ENCODE peak calls at places on chromosomes 12 and 14, in five cellular contexts. One of them, this sample, is unnamed.

GRCh38 chr12:47954467-47955045 is 8.8 kb upstream of the TMEM106C start:
- DNase-seq in GM13976: no peak
- DNase-seq in NCI-H1105 treated with DMSO at 0.1 percent for 48 hours: no peak
- DNase-seq in activated CD4-positive, alpha-beta T cell treated with anti-CD3 and anti-CD28 coated beads, Interleukin-2, amount 50 U/mL, for 1 hour: no peak
- DNase-seq in neuronal stem cell: no peak
- DNase-seq in this sample: no peak

GRCh38 chr14:100530270-100531072 is 56.7 kb downstream of the BEGAIN start:
- DNase-seq in GM13976: no peak
- DNase-seq in activated CD4-positive, alpha-beta T cell treated with anti-CD3 and anti-CD28 coated beads, Interleukin-2, amount 50 U/mL, for 1 hour: no peak
- DNase-seq in NCI-H1105 treated with DMSO at 0.1 percent for 48 hours: no peak
- DNase-seq in neuronal stem cell: no peak
- DNase-seq in this sample: peak

GRCh38 chr14:95465358-95465757 is 51.1 kb downstream of the SYNE3 start:
- DNase-seq in activated CD4-positive, alpha-beta T cell treated with anti-CD3 and anti-CD28 coated beads, Interleukin-2, amount 50 U/mL, for 1 hour: no peak
- DNase-seq in NCI-H1105 treated with DMSO at 0.1 percent for 48 hours: no peak
- DNase-seq in neuronal stem cell: no peak
- DNase-seq in GM13976: no peak
- DNase-seq in this sample: no peak

GRCh38 chr14:104189629-104190335 is 51.4 kb downstream of the KIF26A start:
- DNase-seq in activated CD4-positive, alpha-beta T cell treated with anti-CD3 and anti-CD28 coated beads, Interleukin-2, amount 50 U/mL, for 1 hour: no peak
- DNase-seq in neuronal stem cell: no peak
- DNase-seq in GM13976: no peak
- DNase-seq in NCI-H1105 treated with DMSO at 0.1 percent for 48 hours: no peak
- DNase-seq in this sample: no peak

GRCh38 chr12:4240161-4240783 is 33.3 kb upstream of the CCND2 start:
- DNase-seq in GM13976: no peak
- DNase-seq in NCI-H1105 treated with DMSO at 0.1 percent for 48 hours: no peak
- DNase-seq in activated CD4-positive, alpha-beta T cell treated with anti-CD3 and anti-CD28 coated beads, Interleukin-2, amount 50 U/mL, for 1 hour: no peak
- DNase-seq in neuronal stem cell: no peak
- DNase-seq in this sample: no peak

GRCh38 chr12:25495336-25496097 is 57.6 kb downstream of the LMNTD1 start:
- DNase-seq in NCI-H1105 treated with DMSO at 0.1 percent for 48 hours: no peak
- DNase-seq in GM13976: no peak
- DNase-seq in activated CD4-positive, alpha-beta T cell treated with anti-CD3 and anti-CD28 coated beads, Interleukin-2, amount 50 U/mL, for 1 hour: no peak
- DNase-seq in neuronal stem cell: no peak
- DNase-seq in this sample: no peak

GRCh38 chr12:51891843-51892242 is 3.9 kb downstream of the ANKRD33 start:
- DNase-seq in NCI-H1105 treated with DMSO at 0.1 percent for 48 hours: no peak
- DNase-seq in activated CD4-positive, alpha-beta T cell treated with anti-CD3 and anti-CD28 coated beads, Interleukin-2, amount 50 U/mL, for 1 hour: no peak
- DNase-seq in GM13976: no peak
- DNase-seq in neuronal stem cell: no peak
- DNase-seq in this sample: no peak

GRCh38 chr14:71621276-71621675 is 311.0 kb upstream of the RGS6 start:
- DNase-seq in NCI-H1105 treated with DMSO at 0.1 percent for 48 hours: no peak
- DNase-seq in activated CD4-positive, alpha-beta T cell treated with anti-CD3 and anti-CD28 coated beads, Interleukin-2, amount 50 U/mL, for 1 hour: no peak
- DNase-seq in GM13976: no peak
- DNase-seq in neuronal stem cell: no peak
- DNase-seq in this sample: no peak

GRCh38 chr12:95763809-95764253 is 26.7 kb downstream of the NTN4 start:
- DNase-seq in NCI-H1105 treated with DMSO at 0.1 percent for 48 hours: no peak
- DNase-seq in neuronal stem cell: no peak
- DNase-seq in GM13976: no peak
- DNase-seq in activated CD4-positive, alpha-beta T cell treated with anti-CD3 and anti-CD28 coated beads, Interleukin-2, amount 50 U/mL, for 1 hour: no peak
- DNase-seq in this sample: no peak

GRCh38 chr12:109765493-109765810 is 51.8 kb downstream of the FAM222A start:
- DNase-seq in activated CD4-positive, alpha-beta T cell treated with anti-CD3 and anti-CD28 coated beads, Interleukin-2, amount 50 U/mL, for 1 hour: no peak
- DNase-seq in neuronal stem cell: no peak
- DNase-seq in NCI-H1105 treated with DMSO at 0.1 percent for 48 hours: no peak
- DNase-seq in GM13976: no peak
- DNase-seq in this sample: no peak

GRCh38 chr12:67592228-67593011 is 56.1 kb upstream of the DYRK2 start:
- DNase-seq in GM13976: peak
- DNase-seq in NCI-H1105 treated with DMSO at 0.1 percent for 48 hours: peak
- DNase-seq in activated CD4-positive, alpha-beta T cell treated with anti-CD3 and anti-CD28 coated beads, Interleukin-2, amount 50 U/mL, for 1 hour: no peak
- DNase-seq in neuronal stem cell: no peak
- DNase-seq in this sample: no peak

GRCh38 chr14:101217972-101218371 is 314.4 kb upstream of the RTL1 start:
- DNase-seq in neuronal stem cell: no peak
- DNase-seq in NCI-H1105 treated with DMSO at 0.1 percent for 48 hours: no peak
- DNase-seq in GM13976: no peak
- DNase-seq in activated CD4-positive, alpha-beta T cell treated with anti-CD3 and anti-CD28 coated beads, Interleukin-2, amount 50 U/mL, for 1 hour: no peak
- DNase-seq in this sample: no peak

GRCh38 chr12:80269953-80270552 is 170.7 kb downstream of the OTOGL start:
- DNase-seq in GM13976: no peak
- DNase-seq in activated CD4-positive, alpha-beta T cell treated with anti-CD3 and anti-CD28 coated beads, Interleukin-2, amount 50 U/mL, for 1 hour: no peak
- DNase-seq in neuronal stem cell: peak
- DNase-seq in NCI-H1105 treated with DMSO at 0.1 percent for 48 hours: peak
- DNase-seq in this sample: no peak

GRCh38 chr12:8639936-8640335 is 22.7 kb downstream of the MFAP5 start:
- DNase-seq in activated CD4-positive, alpha-beta T cell treated with anti-CD3 and anti-CD28 coated beads, Interleukin-2, amount 50 U/mL, for 1 hour: no peak
- DNase-seq in NCI-H1105 treated with DMSO at 0.1 percent for 48 hours: no peak
- DNase-seq in neuronal stem cell: no peak
- DNase-seq in GM13976: no peak
- DNase-seq in this sample: no peak

GRCh38 chr12:113248842-113249435 is 27.7 kb downstream of the TPCN1 start:
- DNase-seq in activated CD4-positive, alpha-beta T cell treated with anti-CD3 and anti-CD28 coated beads, Interleukin-2, amount 50 U/mL, for 1 hour: no peak
- DNase-seq in NCI-H1105 treated with DMSO at 0.1 percent for 48 hours: no peak
- DNase-seq in neuronal stem cell: no peak
- DNase-seq in GM13976: no peak
- DNase-seq in this sample: no peak

GRCh38 chr14:97848351-97848980 is 1051.3 kb downstream of the VRK1 start:
- DNase-seq in neuronal stem cell: peak
- DNase-seq in activated CD4-positive, alpha-beta T cell treated with anti-CD3 and anti-CD28 coated beads, Interleukin-2, amount 50 U/mL, for 1 hour: no peak
- DNase-seq in GM13976: no peak
- DNase-seq in NCI-H1105 treated with DMSO at 0.1 percent for 48 hours: peak
- DNase-seq in this sample: no peak

GRCh38 chr12:124609041-124609984 is 41.9 kb upstream of the NCOR2 start:
- DNase-seq in NCI-H1105 treated with DMSO at 0.1 percent for 48 hours: peak
- DNase-seq in GM13976: peak
- DNase-seq in activated CD4-positive, alpha-beta T cell treated with anti-CD3 and anti-CD28 coated beads, Interleukin-2, amount 50 U/mL, for 1 hour: peak
- DNase-seq in neuronal stem cell: no peak
- DNase-seq in this sample: peak

GRCh38 chr12:81639196-81639595 is 120.0 kb downstream of the PPFIA2 start:
- DNase-seq in GM13976: no peak
- DNase-seq in NCI-H1105 treated with DMSO at 0.1 percent for 48 hours: no peak
- DNase-seq in activated CD4-positive, alpha-beta T cell treated with anti-CD3 and anti-CD28 coated beads, Interleukin-2, amount 50 U/mL, for 1 hour: no peak
- DNase-seq in neuronal stem cell: no peak
- DNase-seq in this sample: no peak

GRCh38 chr12:51441583-51441982 is 17.0 kb downstream of the SLC4A8 start:
- DNase-seq in NCI-H1105 treated with DMSO at 0.1 percent for 48 hours: no peak
- DNase-seq in activated CD4-positive, alpha-beta T cell treated with anti-CD3 and anti-CD28 coated beads, Interleukin-2, amount 50 U/mL, for 1 hour: no peak
- DNase-seq in neuronal stem cell: no peak
- DNase-seq in GM13976: no peak
- DNase-seq in this sample: no peak

GRCh38 chr14:54881235-54881760 is 21.3 kb downstream of the GCH1 start:
- DNase-seq in NCI-H1105 treated with DMSO at 0.1 percent for 48 hours: no peak
- DNase-seq in neuronal stem cell: no peak
- DNase-seq in GM13976: no peak
- DNase-seq in activated CD4-positive, alpha-beta T cell treated with anti-CD3 and anti-CD28 coated beads, Interleukin-2, amount 50 U/mL, for 1 hour: peak
- DNase-seq in this sample: peak

GRCh38 chr12:89529738-89530137 is 3.9 kb upstream of the POC1B start:
- DNase-seq in GM13976: peak
- DNase-seq in NCI-H1105 treated with DMSO at 0.1 percent for 48 hours: peak
- DNase-seq in activated CD4-positive, alpha-beta T cell treated with anti-CD3 and anti-CD28 coated beads, Interleukin-2, amount 50 U/mL, for 1 hour: no peak
- DNase-seq in neuronal stem cell: peak
- DNase-seq in this sample: no peak

GRCh38 chr14:63045234-63045611 is at the start of gene KCNH5:
- DNase-seq in NCI-H1105 treated with DMSO at 0.1 percent for 48 hours: peak
- DNase-seq in neuronal stem cell: no peak
- DNase-seq in activated CD4-positive, alpha-beta T cell treated with anti-CD3 and anti-CD28 coated beads, Interleukin-2, amount 50 U/mL, for 1 hour: no peak
- DNase-seq in GM13976: peak
- DNase-seq in this sample: peak

GRCh38 chr14:63134801-63135200 is 69.4 kb upstream of the RHOJ start:
- DNase-seq in NCI-H1105 treated with DMSO at 0.1 percent for 48 hours: peak
- DNase-seq in neuronal stem cell: peak
- DNase-seq in GM13976: no peak
- DNase-seq in activated CD4-positive, alpha-beta T cell treated with anti-CD3 and anti-CD28 coated beads, Interleukin-2, amount 50 U/mL, for 1 hour: no peak
- DNase-seq in this sample: no peak

GRCh38 chr14:94936411-94936892 is 166.5 kb upstream of the GSC start:
- DNase-seq in activated CD4-positive, alpha-beta T cell treated with anti-CD3 and anti-CD28 coated beads, Interleukin-2, amount 50 U/mL, for 1 hour: no peak
- DNase-seq in neuronal stem cell: no peak
- DNase-seq in NCI-H1105 treated with DMSO at 0.1 percent for 48 hours: peak
- DNase-seq in GM13976: no peak
- DNase-seq in this sample: peak

GRCh38 chr14:75422169-75422568 is 5.7 kb upstream of the JDP2 start:
- DNase-seq in GM13976: no peak
- DNase-seq in neuronal stem cell: no peak
- DNase-seq in NCI-H1105 treated with DMSO at 0.1 percent for 48 hours: no peak
- DNase-seq in activated CD4-positive, alpha-beta T cell treated with anti-CD3 and anti-CD28 coated beads, Interleukin-2, amount 50 U/mL, for 1 hour: no peak
- DNase-seq in this sample: no peak

GRCh38 chr12:85138833-85139232 is 102.7 kb downstream of the LRRIQ1 start:
- DNase-seq in GM13976: no peak
- DNase-seq in NCI-H1105 treated with DMSO at 0.1 percent for 48 hours: no peak
- DNase-seq in activated CD4-positive, alpha-beta T cell treated with anti-CD3 and anti-CD28 coated beads, Interleukin-2, amount 50 U/mL, for 1 hour: no peak
- DNase-seq in neuronal stem cell: no peak
- DNase-seq in this sample: no peak

GRCh38 chr14:56195727-56196126 is 77.5 kb downstream of the PELI2 start:
- DNase-seq in neuronal stem cell: no peak
- DNase-seq in NCI-H1105 treated with DMSO at 0.1 percent for 48 hours: peak
- DNase-seq in GM13976: peak
- DNase-seq in activated CD4-positive, alpha-beta T cell treated with anti-CD3 and anti-CD28 coated beads, Interleukin-2, amount 50 U/mL, for 1 hour: no peak
- DNase-seq in this sample: no peak

GRCh38 chr12:124441443-124442190 is 125.8 kb downstream of the NCOR2 start:
- DNase-seq in activated CD4-positive, alpha-beta T cell treated with anti-CD3 and anti-CD28 coated beads, Interleukin-2, amount 50 U/mL, for 1 hour: no peak
- DNase-seq in NCI-H1105 treated with DMSO at 0.1 percent for 48 hours: no peak
- DNase-seq in GM13976: no peak
- DNase-seq in neuronal stem cell: no peak
- DNase-seq in this sample: no peak

GRCh38 chr14:93797071-93797470 is 8.8 kb upstream of the PRIMA1 start:
- DNase-seq in neuronal stem cell: no peak
- DNase-seq in GM13976: no peak
- DNase-seq in NCI-H1105 treated with DMSO at 0.1 percent for 48 hours: no peak
- DNase-seq in activated CD4-positive, alpha-beta T cell treated with anti-CD3 and anti-CD28 coated beads, Interleukin-2, amount 50 U/mL, for 1 hour: no peak
- DNase-seq in this sample: no peak

GRCh38 chr12:916240-916639 is 33.3 kb downstream of the RAD52 start:
- DNase-seq in neuronal stem cell: no peak
- DNase-seq in NCI-H1105 treated with DMSO at 0.1 percent for 48 hours: no peak
- DNase-seq in GM13976: no peak
- DNase-seq in activated CD4-positive, alpha-beta T cell treated with anti-CD3 and anti-CD28 coated beads, Interleukin-2, amount 50 U/mL, for 1 hour: peak
- DNase-seq in this sample: peak

GRCh38 chr12:48968004-48968403 is 3.5 kb downstream of the WNT10B start:
- DNase-seq in NCI-H1105 treated with DMSO at 0.1 percent for 48 hours: no peak
- DNase-seq in activated CD4-positive, alpha-beta T cell treated with anti-CD3 and anti-CD28 coated beads, Interleukin-2, amount 50 U/mL, for 1 hour: no peak
- DNase-seq in GM13976: no peak
- DNase-seq in neuronal stem cell: no peak
- DNase-seq in this sample: no peak